ENCODE peak calls at places on chromosomes 6 and 20, in nine cellular contexts. One of them, this sample, is unnamed.

GRCh38 chr6:133467982-133468380 is 226.8 kb downstream of the EYA4 start:
- DNase-seq in HT1080: no peak
- DNase-seq in H9: no peak
- DNase-seq in brain microvascular endothelial cell: peak; percentile 26
- DNase-seq in GM13977: no peak
- DNase-seq in T follicular helper cell: no peak
- DNase-seq in myocyte: no peak
- DNase-seq in stimulated activated CD8-positive, alpha-beta memory T cell treated with anti-CD3 and anti-CD28 coated beads, Interleukin-15, amount 100 ng/mL, for 1 hour: no peak
- DNase-seq in SK-N-DZ: no peak
- DNase-seq in this sample: peak; percentile 1

GRCh38 chr6:36946526-36946925 is 8.0 kb upstream of the PI16 start:
- DNase-seq in HT1080: no peak
- DNase-seq in H9: peak; percentile 28
- DNase-seq in brain microvascular endothelial cell: no peak
- DNase-seq in GM13977: no peak
- DNase-seq in T follicular helper cell: no peak
- DNase-seq in myocyte: no peak
- DNase-seq in stimulated activated CD8-positive, alpha-beta memory T cell treated with anti-CD3 and anti-CD28 coated beads, Interleukin-15, amount 100 ng/mL, for 1 hour: no peak
- DNase-seq in SK-N-DZ: no peak
- DNase-seq in this sample: no peak

GRCh38 chr6:109381747-109382575 is at the start of gene CD164:
- DNase-seq in HT1080: peak; percentile 85
- DNase-seq in H9: peak; percentile 92
- DNase-seq in brain microvascular endothelial cell: peak; percentile 81
- DNase-seq in GM13977: peak; percentile 96
- DNase-seq in T follicular helper cell: peak; percentile 95
- DNase-seq in myocyte: peak; percentile 97
- DNase-seq in stimulated activated CD8-positive, alpha-beta memory T cell treated with anti-CD3 and anti-CD28 coated beads, Interleukin-15, amount 100 ng/mL, for 1 hour: peak; percentile 90
- DNase-seq in SK-N-DZ: peak; percentile 95
- DNase-seq in this sample: peak; percentile 92

GRCh38 chr20:17530153-17530552 is 1.0 kb downstream of the BFSP1 start:
- DNase-seq in HT1080: no peak
- DNase-seq in H9: no peak
- DNase-seq in brain microvascular endothelial cell: no peak
- DNase-seq in GM13977: no peak
- DNase-seq in T follicular helper cell: no peak
- DNase-seq in myocyte: no peak
- DNase-seq in stimulated activated CD8-positive, alpha-beta memory T cell treated with anti-CD3 and anti-CD28 coated beads, Interleukin-15, amount 100 ng/mL, for 1 hour: no peak
- DNase-seq in SK-N-DZ: no peak
- DNase-seq in this sample: no peak

GRCh38 chr6:126976263-126976797 is 142.1 kb upstream of the RSPO3 start:
- DNase-seq in HT1080: no peak
- DNase-seq in H9: no peak
- DNase-seq in brain microvascular endothelial cell: no peak
- DNase-seq in GM13977: no peak
- DNase-seq in T follicular helper cell: no peak
- DNase-seq in myocyte: peak; percentile 11
- DNase-seq in stimulated activated CD8-positive, alpha-beta memory T cell treated with anti-CD3 and anti-CD28 coated beads, Interleukin-15, amount 100 ng/mL, for 1 hour: no peak
- DNase-seq in SK-N-DZ: peak; percentile 5
- DNase-seq in this sample: no peak

GRCh38 chr20:45452238-45452637 is 17.3 kb upstream of the WFDC2 start:
- DNase-seq in HT1080: no peak
- DNase-seq in H9: no peak
- DNase-seq in brain microvascular endothelial cell: no peak
- DNase-seq in GM13977: no peak
- DNase-seq in T follicular helper cell: no peak
- DNase-seq in myocyte: no peak
- DNase-seq in stimulated activated CD8-positive, alpha-beta memory T cell treated with anti-CD3 and anti-CD28 coated beads, Interleukin-15, amount 100 ng/mL, for 1 hour: no peak
- DNase-seq in SK-N-DZ: no peak
- DNase-seq in this sample: no peak

GRCh38 chr6:142408409-142408808 is 106.6 kb downstream of the ADGRG6 start:
- DNase-seq in HT1080: no peak
- DNase-seq in H9: no peak
- DNase-seq in brain microvascular endothelial cell: no peak
- DNase-seq in GM13977: no peak
- DNase-seq in T follicular helper cell: no peak
- DNase-seq in myocyte: no peak
- DNase-seq in stimulated activated CD8-positive, alpha-beta memory T cell treated with anti-CD3 and anti-CD28 coated beads, Interleukin-15, amount 100 ng/mL, for 1 hour: no peak
- DNase-seq in SK-N-DZ: no peak
- DNase-seq in this sample: no peak

GRCh38 chr6:45310118-45310788 is 17.9 kb upstream of the RUNX2 start:
- DNase-seq in HT1080: peak; percentile 5
- DNase-seq in H9: peak; percentile 31
- DNase-seq in brain microvascular endothelial cell: no peak
- DNase-seq in GM13977: no peak
- DNase-seq in T follicular helper cell: peak; percentile 2
- DNase-seq in myocyte: peak; percentile 51
- DNase-seq in stimulated activated CD8-positive, alpha-beta memory T cell treated with anti-CD3 and anti-CD28 coated beads, Interleukin-15, amount 100 ng/mL, for 1 hour: no peak
- DNase-seq in SK-N-DZ: no peak
- DNase-seq in this sample: no peak

GRCh38 chr20:21436186-21436585 is 38.9 kb upstream of the NKX2-4 start:
- DNase-seq in HT1080: peak; percentile 97
- DNase-seq in H9: no peak
- DNase-seq in brain microvascular endothelial cell: peak; percentile 88
- DNase-seq in GM13977: no peak
- DNase-seq in T follicular helper cell: no peak
- DNase-seq in myocyte: peak; percentile 61
- DNase-seq in stimulated activated CD8-positive, alpha-beta memory T cell treated with anti-CD3 and anti-CD28 coated beads, Interleukin-15, amount 100 ng/mL, for 1 hour: no peak
- DNase-seq in SK-N-DZ: no peak
- DNase-seq in this sample: peak; percentile 29

GRCh38 chr20:45341939-45342862 is 6.0 kb downstream of the SDC4 start:
- DNase-seq in HT1080: no peak
- DNase-seq in H9: peak; percentile 82
- DNase-seq in brain microvascular endothelial cell: no peak
- DNase-seq in GM13977: no peak
- DNase-seq in T follicular helper cell: no peak
- DNase-seq in myocyte: peak; percentile 82
- DNase-seq in stimulated activated CD8-positive, alpha-beta memory T cell treated with anti-CD3 and anti-CD28 coated beads, Interleukin-15, amount 100 ng/mL, for 1 hour: no peak
- DNase-seq in SK-N-DZ: peak; percentile 85
- DNase-seq in this sample: peak; percentile 94

GRCh38 chr6:131954775-131955107 is 3.6 kb upstream of the CCN2 start:
- DNase-seq in HT1080: peak; percentile 95
- DNase-seq in H9: no peak
- DNase-seq in brain microvascular endothelial cell: peak; percentile 99
- DNase-seq in GM13977: no peak
- DNase-seq in T follicular helper cell: no peak
- DNase-seq in myocyte: no peak
- DNase-seq in stimulated activated CD8-positive, alpha-beta memory T cell treated with anti-CD3 and anti-CD28 coated beads, Interleukin-15, amount 100 ng/mL, for 1 hour: no peak
- DNase-seq in SK-N-DZ: no peak
- DNase-seq in this sample: peak; percentile 96

GRCh38 chr6:120996340-120996739 is 337.9 kb downstream of the TBC1D32 start:
- DNase-seq in HT1080: no peak
- DNase-seq in H9: no peak
- DNase-seq in brain microvascular endothelial cell: no peak
- DNase-seq in GM13977: no peak
- DNase-seq in T follicular helper cell: no peak
- DNase-seq in myocyte: no peak
- DNase-seq in stimulated activated CD8-positive, alpha-beta memory T cell treated with anti-CD3 and anti-CD28 coated beads, Interleukin-15, amount 100 ng/mL, for 1 hour: no peak
- DNase-seq in SK-N-DZ: no peak
- DNase-seq in this sample: no peak

GRCh38 chr6:154888896-154889295 is 106.2 kb upstream of the TIAM2 start:
- DNase-seq in HT1080: no peak
- DNase-seq in H9: no peak
- DNase-seq in brain microvascular endothelial cell: no peak
- DNase-seq in GM13977: no peak
- DNase-seq in T follicular helper cell: no peak
- DNase-seq in myocyte: peak; percentile 35
- DNase-seq in stimulated activated CD8-positive, alpha-beta memory T cell treated with anti-CD3 and anti-CD28 coated beads, Interleukin-15, amount 100 ng/mL, for 1 hour: no peak
- DNase-seq in SK-N-DZ: no peak
- DNase-seq in this sample: no peak

GRCh38 chr6:49341869-49342268 is 121.2 kb downstream of the MMUT start:
- DNase-seq in HT1080: no peak
- DNase-seq in H9: no peak
- DNase-seq in brain microvascular endothelial cell: no peak
- DNase-seq in GM13977: no peak
- DNase-seq in T follicular helper cell: no peak
- DNase-seq in myocyte: no peak
- DNase-seq in stimulated activated CD8-positive, alpha-beta memory T cell treated with anti-CD3 and anti-CD28 coated beads, Interleukin-15, amount 100 ng/mL, for 1 hour: no peak
- DNase-seq in SK-N-DZ: no peak
- DNase-seq in this sample: no peak

GRCh38 chr6:97198181-97198580 is 84.8 kb downstream of the MMS22L start:
- DNase-seq in HT1080: no peak
- DNase-seq in H9: no peak
- DNase-seq in brain microvascular endothelial cell: peak; percentile 92
- DNase-seq in GM13977: no peak
- DNase-seq in T follicular helper cell: no peak
- DNase-seq in myocyte: no peak
- DNase-seq in stimulated activated CD8-positive, alpha-beta memory T cell treated with anti-CD3 and anti-CD28 coated beads, Interleukin-15, amount 100 ng/mL, for 1 hour: no peak
- DNase-seq in SK-N-DZ: no peak
- DNase-seq in this sample: peak; percentile 79

GRCh38 chr20:32513031-32513866 is 71.9 kb downstream of the NOL4L start:
- DNase-seq in HT1080: no peak
- DNase-seq in H9: peak; percentile 11
- DNase-seq in brain microvascular endothelial cell: no peak
- DNase-seq in GM13977: no peak
- DNase-seq in T follicular helper cell: no peak
- DNase-seq in myocyte: no peak
- DNase-seq in stimulated activated CD8-positive, alpha-beta memory T cell treated with anti-CD3 and anti-CD28 coated beads, Interleukin-15, amount 100 ng/mL, for 1 hour: no peak
- DNase-seq in SK-N-DZ: no peak
- DNase-seq in this sample: no peak

GRCh38 chr6:122998403-122998965 is 2.4 kb downstream of the CLVS2 start:
- DNase-seq in HT1080: no peak
- DNase-seq in H9: no peak
- DNase-seq in brain microvascular endothelial cell: no peak
- DNase-seq in GM13977: no peak
- DNase-seq in T follicular helper cell: no peak
- DNase-seq in myocyte: no peak
- DNase-seq in stimulated activated CD8-positive, alpha-beta memory T cell treated with anti-CD3 and anti-CD28 coated beads, Interleukin-15, amount 100 ng/mL, for 1 hour: no peak
- DNase-seq in SK-N-DZ: peak; percentile 48
- DNase-seq in this sample: no peak

GRCh38 chr20:4297141-4297826 is 281.9 kb upstream of the RNF24 start:
- DNase-seq in HT1080: peak; percentile 47
- DNase-seq in H9: no peak
- DNase-seq in brain microvascular endothelial cell: peak; percentile 6
- DNase-seq in GM13977: no peak
- DNase-seq in T follicular helper cell: no peak
- DNase-seq in myocyte: no peak
- DNase-seq in stimulated activated CD8-positive, alpha-beta memory T cell treated with anti-CD3 and anti-CD28 coated beads, Interleukin-15, amount 100 ng/mL, for 1 hour: no peak
- DNase-seq in SK-N-DZ: no peak
- DNase-seq in this sample: no peak

This sample was measured in amniotic epithelial cell.